ENCODE peak calls at places on chromosomes 11 and 22, in seven cellular contexts. R is stomach, U is Peyer's patch, Q is aorta, S is neural progenitor cell, A is fibroblast of lung, K is body of pancreas. F is an unnamed sample.

GRCh38 chr11:34682822-34683221 is 61.9 kb downstream of the EHF start:
- DNase-seq in R (no peak), Q (no peak), S (no peak), A (no peak), K (no peak), U (no peak), F (no peak)

GRCh38 chr11:48879256-48879655 is 104.4 kb downstream of the TRIM51G start:
- DNase-seq in K (no peak), A (no peak), R (no peak), Q (no peak), U (no peak), S (no peak), F (no peak)

GRCh38 chr11:30346068-30346688 is 23.3 kb downstream of the ARL14EP start:
- DNase-seq in K (no peak), U (no peak), Q (no peak), R (no peak), S (peak; percentile 82), A (peak; percentile 74), F (no peak)

GRCh38 chr22:37803636-37804371 is 3.9 kb upstream of the GCAT start:
- DNase-seq in S (peak; percentile 58), K (no peak), Q (no peak), A (no peak), U (no peak), R (no peak), F (no peak)

GRCh38 chr11:119854521-119854920 is 125.5 kb upstream of the NECTIN1 start:
- DNase-seq in R (peak; percentile 42), S (no peak), K (peak; percentile 12), Q (no peak), U (peak; percentile 56), A (no peak), F (no peak)

GRCh38 chr11:63534895-63535461 is 1.6 kb upstream of the PLAAT4 start:
- DNase-seq in R (no peak), K (no peak), Q (no peak), A (no peak), U (no peak), S (no peak), F (no peak)

GRCh38 chr22:27494821-27495220 is 306.7 kb downstream of the MN1 start:
- DNase-seq in K (no peak), U (no peak), R (no peak), A (no peak), S (peak; percentile 92), Q (no peak), F (no peak)

GRCh38 chr22:42414565-42415298 is 17.5 kb downstream of the NFAM1 start:
- DNase-seq in S (no peak), A (no peak), Q (no peak), R (no peak), U (no peak), K (no peak), F (no peak)

GRCh38 chr22:27720860-27721259 is 80.7 kb downstream of the MN1 start:
- DNase-seq in Q (peak; percentile 62), S (no peak), R (no peak), A (no peak), U (no peak), K (no peak), F (no peak)

GRCh38 chr22:44393066-44393465 is 80.3 kb upstream of the SHISAL1 start:
- DNase-seq in S (no peak), U (peak; percentile 22), Q (peak; percentile 26), R (no peak), K (peak; percentile 1), A (no peak), F (no peak)

GRCh38 chr11:112219476-112220232 is 6.6 kb upstream of the PTS start:
- DNase-seq in R (no peak), A (peak; percentile 86), Q (no peak), K (peak; percentile 53), U (no peak), S (peak; percentile 72), F (peak; percentile 30)

GRCh38 chr11:73245461-73245860 is 26.7 kb upstream of the P2RY6 start:
- DNase-seq in Q (no peak), U (peak; percentile 19), R (no peak), K (no peak), S (no peak), A (no peak), F (no peak)

GRCh38 chr11:44622721-44623258 is 57.3 kb downstream of the CD82 start:
- DNase-seq in U (peak; percentile 28), S (no peak), A (no peak), R (peak; percentile 10), K (no peak), Q (peak; percentile 73), F (no peak)

GRCh38 chr11:27653990-27654758 is 46.1 kb downstream of the BDNF start:
- DNase-seq in S (no peak), A (no peak), R (no peak), K (no peak), Q (no peak), U (no peak), F (no peak)

GRCh38 chr11:11230802-11231562 is 122.1 kb downstream of the CSNK2A3 start:
- DNase-seq in Q (no peak), U (no peak), K (no peak), S (peak; percentile 65), R (no peak), A (no peak), F (no peak)

GRCh38 chr22:30947821-30948454 is 20.6 kb downstream of the MORC2 start:
- DNase-seq in S (peak; percentile 56), R (no peak), U (no peak), K (no peak), A (peak; percentile 79), Q (no peak), F (no peak)

GRCh38 chr11:74278721-74279148 is 32.7 kb downstream of the P4HA3 start:
- DNase-seq in Q (peak; percentile 85), R (no peak), K (peak; percentile 50), S (no peak), A (peak; percentile 99), U (no peak), F (no peak)

GRCh38 chr22:43996981-43997265 is 27.2 kb upstream of the PARVB start:
- DNase-seq in A (no peak), R (no peak), U (peak; percentile 27), K (no peak), S (peak; percentile 67), Q (no peak), F (no peak)

GRCh38 chr22:46798366-46799057 is 36.1 kb downstream of the TBC1D22A start:
- DNase-seq in R (peak; percentile 81), Q (peak; percentile 90), K (peak; percentile 85), U (peak; percentile 89), S (peak; percentile 82), A (peak; percentile 70), F (peak; percentile 28)

GRCh38 chr11:9170450-9170849 is 79.1 kb upstream of the SCUBE2 start:
- DNase-seq in Q (no peak), R (no peak), A (peak; percentile 50), U (no peak), K (no peak), S (no peak), F (no peak)

GRCh38 chr22:37561209-37562048 is 1.1 kb downstream of the CDC42EP1 start:
- DNase-seq in S (peak; percentile 87), U (peak; percentile 94), K (peak; percentile 98), R (peak; percentile 95), Q (peak; percentile 99), A (peak; percentile 89), F (peak; percentile 60)

GRCh38 chr11:6681949-6682348 is 1.2 kb downstream of the MRPL17 start:
- DNase-seq in K (peak; percentile 16), R (no peak), Q (no peak), U (no peak), S (peak; percentile 12), A (no peak), F (no peak)

GRCh38 chr11:57359396-57359795 is 21.2 kb downstream of the P2RX3 start:
- DNase-seq in S (no peak), U (peak; percentile 25), Q (peak; percentile 50), A (no peak), K (no peak), R (no peak), F (no peak)

GRCh38 chr11:9774591-9775392 is 110.9 kb downstream of the SWAP70 start:
- DNase-seq in U (no peak), S (no peak), R (no peak), K (no peak), A (peak; percentile 61), Q (no peak), F (no peak)

GRCh38 chr22:38148252-38148651 is 33.4 kb downstream of the PLA2G6 start:
- DNase-seq in Q (peak; percentile 14), R (no peak), S (no peak), U (no peak), A (peak; percentile 20), K (no peak), F (no peak)

DNA sequence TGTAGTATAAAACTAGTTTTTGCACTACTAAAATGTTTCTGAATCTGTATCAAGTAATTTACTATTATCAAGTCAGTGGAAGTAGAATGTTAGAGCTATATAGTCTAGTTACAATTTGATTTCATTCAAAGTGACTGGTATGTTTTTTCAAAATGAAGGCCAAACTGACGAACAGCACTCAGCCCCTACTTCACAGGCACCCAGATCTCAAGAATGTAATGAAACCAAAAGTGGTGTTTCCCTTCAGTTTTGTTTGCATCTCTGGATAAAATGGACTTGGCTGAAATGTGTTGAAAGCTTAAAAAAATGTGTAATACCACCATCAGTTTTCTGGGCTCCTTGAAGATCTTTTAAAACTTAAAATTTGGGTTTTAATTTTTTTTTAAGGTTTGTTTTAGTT is 46.4 kb downstream of the QSER1 start:
- DNase-seq in Q (no peak), R (no peak), K (no peak), U (no peak), A (no peak), S (no peak), F (no peak)
- H3K27ac ChIP-seq in Q (no peak overlapping the region), R (no peak overlapping the region), K (no peak overlapping the region), U (no peak overlapping the region), A (no peak overlapping the region), S (no peak overlapping the region), F (no peak overlapping the region)

GRCh38 chr11:125341676-125342075 is 154.4 kb downstream of the FEZ1 start:
- DNase-seq in U (no peak), A (no peak), S (no peak), Q (peak; percentile 19), R (no peak), K (no peak), F (no peak)
- H3K4me1 ChIP-seq in U (no peaks in the 10 kb centered on the region), A (peaks cover 2% of the 10 kb centered on the region), S (peaks cover 45% of the 10 kb centered on the region), Q (no peaks in the 10 kb centered on the region), R (no peaks in the 10 kb centered on the region), K (peaks cover 10% of the 10 kb centered on the region), F (no peaks in the 10 kb centered on the region)

GRCh38 chr11:19756675-19757475 is 44.2 kb downstream of the NAV2 start:
- DNase-seq in K (no peak), S (peak; percentile 51), R (no peak), Q (no peak), A (no peak), U (no peak), F (no peak)
- H3K27ac ChIP-seq in K (no peak overlapping the region), S (no peak overlapping the region), R (no peak overlapping the region), Q (peak overlapping the region; percentile 99), A (no peak overlapping the region), U (no peak overlapping the region), F (no peak overlapping the region)

GRCh38 chr11:65558785-65559509 is 788 bp upstream of the LTBP3 start:
- DNase-seq in K (peak; percentile 79), U (no peak), A (peak; percentile 49), S (no peak), Q (peak; percentile 93), R (peak; percentile 44), F (no peak)

GRCh38 chr11:65556470-65557279 is 1.5 kb downstream of the LTBP3 start:
- DNase-seq in K (no peak), Q (no peak), R (no peak), A (no peak), U (no peak), S (no peak), F (no peak)

GRCh38 chr11:65558002-65558784 is at the start of gene LTBP3:
- DNase-seq in U (peak; percentile 75), Q (peak; percentile 94), R (peak; percentile 87), S (peak; percentile 69), A (peak; percentile 78), K (peak; percentile 88), F (no peak)

GRCh38 chr11:65555693-65556231 is 2.4 kb downstream of the LTBP3 start:
- DNase-seq in S (no peak), A (peak; percentile 82), K (peak; percentile 35), R (no peak), Q (peak; percentile 92), U (no peak), F (no peak)

GRCh38 chr11:65557280-65558001 is 718 bp downstream of the LTBP3 start:
- DNase-seq in R (no peak), K (peak; percentile 35), Q (no peak), U (no peak), S (peak; percentile 67), A (peak; percentile 26), F (no peak)
- H3K4me1 ChIP-seq in R (peaks cover 64% of the 10 kb centered on the region), K (peaks cover 56% of the 10 kb centered on the region), Q (no peaks in the 10 kb centered on the region), U (peaks cover 21% of the 10 kb centered on the region), S (peaks cover 44% of the 10 kb centered on the region), A (peaks cover 45% of the 10 kb centered on the region), F (peaks cover 58% of the 10 kb centered on the region)